ENCODE peak calls at places on chromosomes 5 and 9, in five cellular contexts. K, G, R, H and N are unnamed samples. For H3K4me1, the result is how much of the 10 kb centered on the place peaks cover.

GRCh38 chr5:32500206-32500605 is 55.7 kb upstream of the ZFR start:
- DNase-seq in R (no peak), H (peak), K (no peak), G (no peak), N (no peak)

GRCh38 chr9:7234144-7234543 is 476.4 kb downstream of the KDM4C start:
- DNase-seq in R (peak), G (peak), H (peak), K (peak), N (peak)

GRCh38 chr5:3451961-3452360 is 143.7 kb upstream of the IRX1 start:
- DNase-seq in H (no peak), G (no peak), K (no peak), R (no peak), N (no peak)

GRCh38 chr5:51194626-51195025 is 188.6 kb upstream of the ISL1 start:
- DNase-seq in K (no peak), G (no peak), H (no peak), R (no peak), N (no peak)

GRCh38 chr9:94210616-94211603 is 48.2 kb upstream of the ZNF169 start:
- DNase-seq in G (no peak), K (no peak), R (peak), H (no peak), N (no peak)

GRCh38 chr5:95647886-95648860 is 1.6 kb downstream of the RFESD start:
- DNase-seq in R (peak), G (peak), K (no peak), H (no peak), N (no peak)

GRCh38 chr5:174355208-174355612 is 309.7 kb downstream of the NSG2 start:
- DNase-seq in G (peak), H (no peak), R (peak), K (no peak), N (no peak)

GRCh38 chr9:90795879-90796317 is 5.7 kb upstream of the SYK start:
- DNase-seq in K (no peak), H (no peak), R (peak), G (no peak), N (no peak)

GRCh38 chr9:118271936-118272335 is 567.7 kb downstream of the TLR4 start:
- DNase-seq in R (no peak), G (peak), H (no peak), K (no peak), N (no peak)

GRCh38 chr5:141850786-141851185 is 27.4 kb downstream of the PCDH1 start:
- DNase-seq in H (peak), R (peak), G (no peak), K (no peak), N (no peak)

GRCh38 chr5:141852448-141852847 is 25.8 kb downstream of the PCDH1 start:
- DNase-seq in H (no peak), G (no peak), K (no peak), R (no peak), N (no peak)

GRCh38 chr5:141850183-141850768 is 27.9 kb downstream of the PCDH1 start:
- DNase-seq in H (no peak), G (no peak), K (no peak), R (peak), N (peak)

GRCh38 chr5:141849371-141850182 is 28.6 kb downstream of the PCDH1 start:
- DNase-seq in G (peak), K (peak), R (peak), H (peak), N (peak)

DNA sequence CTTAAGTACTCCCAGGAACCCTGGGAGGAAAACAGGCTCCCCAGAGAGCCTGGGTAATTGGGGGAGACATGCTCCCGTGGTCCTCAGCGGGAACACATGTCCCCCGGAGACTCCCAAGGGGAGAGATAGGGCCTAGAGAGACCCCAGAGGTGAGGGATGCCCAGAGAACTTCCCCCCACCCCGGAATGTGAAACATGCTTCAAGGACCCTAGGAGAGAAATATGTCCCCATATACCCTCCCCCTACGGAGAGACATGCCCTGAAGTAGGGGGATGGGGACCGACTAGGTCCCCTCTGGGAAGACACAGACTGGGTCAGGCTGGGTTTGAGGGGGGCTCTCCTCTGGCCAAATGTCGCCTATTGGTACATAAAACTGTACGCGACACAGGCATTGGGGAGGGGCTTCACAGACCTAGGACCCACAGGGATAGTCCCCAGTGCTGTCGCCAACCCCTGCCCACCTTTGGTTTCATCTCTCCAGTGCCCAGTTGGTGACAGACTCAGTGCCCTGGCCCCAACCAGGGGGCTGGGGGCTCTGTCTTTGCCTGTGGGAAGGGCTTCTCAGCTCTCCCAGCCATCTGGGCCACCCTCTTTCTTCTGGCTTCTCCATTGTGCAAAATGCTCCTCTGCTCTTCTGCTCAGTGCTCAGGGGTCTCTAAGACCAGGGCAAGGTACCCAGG is 26.9 kb downstream of the PCDH1 start:
- DNase-seq in H (no peak), G (no peak), R (no peak), K (no peak), N (no peak)
- H3K4me1 ChIP-seq in H (under half), G (under half), R (under half), K (under half), N (under half)

DNA sequence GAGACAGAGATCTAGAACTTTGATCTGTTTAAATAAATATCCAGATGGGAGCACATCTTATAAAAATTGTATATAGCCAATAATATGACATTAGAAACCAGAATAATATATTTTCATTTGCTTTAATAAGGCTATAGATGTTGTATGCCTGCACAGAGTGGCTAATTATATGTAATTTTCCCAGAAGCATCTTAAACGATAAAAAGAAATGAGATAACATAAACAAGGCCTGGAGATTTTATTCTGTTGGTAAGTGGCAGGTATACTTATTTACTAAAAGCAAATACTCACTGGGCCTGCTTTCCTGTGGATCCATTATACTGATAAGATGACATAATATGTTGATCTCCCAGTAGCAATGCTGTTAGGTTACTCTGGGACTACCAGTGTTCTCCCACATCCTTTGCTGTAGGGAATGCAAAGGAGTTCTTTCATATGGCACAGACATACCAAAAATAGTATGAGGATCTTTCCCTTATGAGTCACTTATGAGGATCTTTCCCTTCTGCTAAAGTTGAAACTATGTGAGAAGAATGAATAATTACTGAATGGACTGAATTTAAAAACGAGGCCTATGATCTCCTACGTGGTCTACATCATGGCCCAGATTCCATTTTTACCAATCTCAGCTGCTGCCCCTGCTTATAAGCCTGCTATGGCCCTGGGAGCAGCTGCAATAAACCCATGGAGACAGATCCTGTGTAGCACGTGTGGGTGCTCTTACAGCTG is 112.1 kb downstream of the NUDT12 start:
- DNase-seq in H (no peak), K (no peak), R (peak), G (peak), N (no peak)
- H2BK120ac ChIP-seq in H (no peak), K (no peak), R (peak), G (no peak), N (no peak)

DNA sequence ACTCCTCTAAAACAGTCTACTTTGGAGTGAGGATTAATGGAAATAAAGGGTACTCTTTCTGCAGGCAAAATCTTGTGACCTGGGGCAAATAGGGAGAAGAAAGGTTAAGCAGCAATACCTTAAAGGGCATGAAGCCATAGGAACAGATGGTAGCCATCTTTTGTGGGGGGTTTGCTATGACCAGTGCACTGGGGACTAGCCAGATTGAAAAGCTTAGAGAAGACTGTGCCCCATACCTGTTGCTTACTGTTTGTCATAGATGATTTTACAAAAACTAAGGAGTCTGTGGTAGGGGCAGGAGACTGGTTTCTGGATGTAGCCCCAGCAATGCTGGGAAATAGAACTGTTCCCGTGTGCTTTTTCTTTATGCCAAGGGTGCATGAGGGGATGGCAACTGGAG is 58.6 kb downstream of the PAM start:
- DNase-seq in K (no peak), H (no peak), G (no peak), R (no peak), N (no peak)
- H2BK12ac ChIP-seq in K (no peak), H (no peak), G (no peak), R (no peak), N (no peak)

GRCh38 chr5:10705736-10706135 is 55.3 kb downstream of the DAP start:
- DNase-seq in G (no peak), R (peak), H (no peak), K (no peak), N (no peak)
- H3K4me1 ChIP-seq in G (half or more), R (half or more), H (under half), K (under half), N (under half)

GRCh38 chr5:81755320-81755719 is 4.4 kb upstream of the SSBP2 start:
- DNase-seq in H (peak), R (peak), G (peak), K (no peak), N (no peak)

GRCh38 chr5:81752644-81752963 is 1.7 kb upstream of the SSBP2 start:
- DNase-seq in G (no peak), H (no peak), R (no peak), K (no peak), N (no peak)

GRCh38 chr5:81753429-81753828 is 2.5 kb upstream of the SSBP2 start:
- DNase-seq in R (no peak), H (no peak), G (no peak), K (no peak), N (no peak)

GRCh38 chr5:81756016-81756415 is 5.1 kb upstream of the SSBP2 start:
- DNase-seq in G (no peak), R (peak), K (no peak), H (no peak), N (no peak)

GRCh38 chr5:81754621-81755020 is 3.7 kb upstream of the SSBP2 start:
- DNase-seq in G (no peak), K (no peak), H (no peak), R (no peak), N (no peak)
- H2BK120ac ChIP-seq in G (no peak), K (peak), H (no peak), R (no peak), N (no peak)

GRCh38 chr5:129400395-129400983 is 59.6 kb upstream of the ADAMTS19 start:
- DNase-seq in K (no peak), G (no peak), R (peak), H (no peak), N (no peak)
- H2BK12ac ChIP-seq in K (no peak), G (no peak), R (no peak), H (no peak), N (no peak)

DNA sequence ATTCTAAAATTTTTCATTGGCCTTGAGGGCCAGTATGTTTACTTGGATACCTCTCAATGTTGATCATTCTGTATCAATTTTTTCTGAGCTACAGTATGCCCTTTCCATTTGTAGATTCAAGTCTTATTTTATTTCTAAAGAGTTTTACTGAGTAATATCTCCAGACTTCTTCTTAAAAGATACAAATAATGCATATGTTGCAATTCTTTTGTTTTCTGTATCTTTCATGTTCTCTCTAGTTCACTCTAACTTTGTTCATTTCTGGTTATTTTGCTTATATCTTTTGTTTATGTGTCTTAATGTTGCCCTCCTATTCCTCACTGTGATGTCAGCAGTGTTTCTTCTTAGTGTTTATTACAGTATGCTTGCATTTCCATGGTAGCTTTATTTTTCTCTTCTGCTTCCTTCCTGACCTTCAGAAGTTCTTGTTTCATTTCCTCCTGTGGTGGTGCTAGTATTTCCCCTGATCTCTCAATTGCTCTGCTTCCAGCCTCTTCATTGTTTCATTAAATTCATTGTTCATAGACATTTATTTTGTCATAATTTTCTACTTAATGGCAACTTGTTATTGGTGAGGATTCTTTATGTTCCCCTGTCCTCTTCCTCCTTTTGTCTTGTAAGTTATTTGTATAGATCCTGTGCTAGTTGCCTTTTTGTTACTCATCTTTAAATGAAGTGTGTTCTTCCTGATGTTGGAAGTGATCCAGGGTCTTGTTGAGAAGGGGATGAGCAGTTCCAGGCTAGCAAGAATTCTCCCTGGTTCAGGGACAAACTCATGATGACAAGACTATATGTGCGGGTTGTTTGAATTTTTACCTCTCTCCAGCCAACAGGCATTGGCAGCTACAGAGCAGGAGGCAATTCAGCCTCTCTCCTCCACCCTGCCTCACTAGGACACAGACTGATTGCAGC is 160.8 kb downstream of the DEPDC1B start:
- DNase-seq in G (peak), K (no peak), R (no peak), H (no peak), N (no peak)
- H3K4me1 ChIP-seq in G (under half), K (under half), R (under half), H (under half), N (under half)

DNA sequence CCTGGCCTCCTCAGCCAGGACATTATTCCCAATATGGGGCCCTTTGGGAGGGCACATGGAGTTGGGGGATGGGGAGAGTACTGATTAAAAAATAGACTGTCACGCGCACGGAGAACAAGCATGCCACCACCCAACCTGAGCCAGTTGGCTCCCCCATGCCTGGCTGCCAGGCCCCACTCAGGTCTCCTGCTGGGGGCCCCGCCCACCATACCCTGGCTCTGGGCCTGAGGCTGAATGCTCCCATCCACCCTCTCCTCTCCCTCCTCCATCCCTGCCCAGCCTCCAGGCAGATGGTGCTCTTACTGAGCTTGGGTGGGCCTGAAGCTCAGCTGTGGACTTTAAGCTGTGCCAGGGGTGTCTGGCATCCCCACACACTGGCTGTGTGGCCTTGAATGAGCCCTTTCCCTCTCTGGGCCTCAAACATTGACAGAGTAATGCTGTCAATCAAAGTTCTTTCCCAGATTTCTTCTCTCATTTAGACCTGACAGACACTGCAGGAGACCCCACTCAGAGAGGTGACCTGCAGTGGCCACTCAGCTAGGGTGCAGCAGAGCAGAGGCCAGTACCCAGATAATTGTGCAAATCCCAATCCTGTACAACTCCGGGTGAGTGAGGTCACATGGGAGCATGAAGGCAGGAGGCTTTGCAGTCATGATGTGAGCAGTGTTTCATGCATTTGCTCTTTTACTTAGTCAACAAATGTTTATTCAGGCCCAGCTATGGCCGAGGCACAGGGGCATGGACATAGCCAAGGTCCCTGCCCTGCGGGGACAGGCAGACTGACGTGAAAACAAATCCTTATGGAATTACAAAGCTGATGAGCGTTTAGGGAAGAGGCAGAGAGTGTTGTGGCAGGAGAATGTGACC is 9.8 kb upstream of the SYNPO start:
- DNase-seq in K (no peak), G (peak), R (peak), H (no peak), N (no peak)
- H2BK120ac ChIP-seq in K (no peak), G (peak), R (no peak), H (no peak), N (no peak)